ENCODE peak calls at places on chromosomes 7 and 10, in four cellular contexts. S is caudate nucleus, I is psoas muscle, C is H1. R is an unnamed sample.

GRCh38 chr10:14703631-14704001 is 71.1 kb downstream of the FAM107B start:
- DNase-seq in S (no peak), I (no peak), C (no peak), R (no peak)

GRCh38 chr10:1635340-1635739 is 102.0 kb downstream of the ADARB2 start:
- DNase-seq in S (no peak), C (no peak), I (no peak), R (no peak)

GRCh38 chr10:79384773-79385391 is 37.6 kb downstream of the PPIF start:
- DNase-seq in S (no peak), I (peak; percentile 31), C (no peak), R (no peak)

GRCh38 chr7:141227454-141227853 is 153.6 kb downstream of the TMEM178B start:
- DNase-seq in I (no peak), C (no peak), S (no peak), R (no peak)

GRCh38 chr7:151731022-151731441 is 145.9 kb downstream of the PRKAG2 start:
- DNase-seq in I (no peak), S (no peak), C (no peak), R (no peak)

GRCh38 chr10:62794306-62794705 is 10.2 kb upstream of the ADO start:
- DNase-seq in C (no peak), I (no peak), S (no peak), R (no peak)

GRCh38 chr7:38846280-38846679 is 62.7 kb downstream of the VPS41 start:
- DNase-seq in I (no peak), C (no peak), S (no peak), R (no peak)

GRCh38 chr7:8389898-8390642 is 43.3 kb upstream of the NXPH1 start:
- DNase-seq in I (peak; percentile 47), C (peak; percentile 82), S (peak; percentile 46), R (no peak)

GRCh38 chr7:131249483-131249882 is 78.2 kb upstream of the MKLN1 start:
- DNase-seq in I (no peak), S (no peak), C (no peak), R (no peak)

GRCh38 chr10:60236869-60237524 is 152.7 kb downstream of the ANK3 start:
- DNase-seq in C (no peak), S (no peak), I (peak; percentile 51), R (peak; percentile 56)

GRCh38 chr10:75492151-75492550 is 60.7 kb downstream of the LRMDA start:
- DNase-seq in I (no peak), C (no peak), S (no peak), R (no peak)

GRCh38 chr10:96740579-96741281 is 20.4 kb upstream of the PIK3AP1 start:
- DNase-seq in S (no peak), C (no peak), I (peak; percentile 67), R (no peak)

GRCh38 chr10:79982486-79982800 is 33.5 kb upstream of the SFTPD start:
- DNase-seq in I (no peak), C (no peak), S (no peak), R (no peak)

GRCh38 chr7:123557016-123557630 is 495 bp downstream of the NDUFA5 start:
- DNase-seq in S (no peak), I (no peak), C (no peak), R (no peak)

GRCh38 chr10:1109795-1110673 is 53.8 kb downstream of the WDR37 start:
- DNase-seq in I (no peak), C (peak; percentile 81), S (no peak), R (no peak)

GRCh38 chr7:115491744-115492380 is 538.7 kb downstream of the TFEC start:
- DNase-seq in I (no peak), S (no peak), C (no peak), R (no peak)

GRCh38 chr10:77041636-77042258 is 595.9 kb downstream of the KCNMA1 start:
- DNase-seq in S (no peak), I (no peak), C (peak; percentile 35), R (no peak)

GRCh38 chr7:111083423-111083822 is 7.5 kb upstream of the LRRN3 start:
- DNase-seq in C (no peak), I (no peak), S (no peak), R (no peak)

GRCh38 chr7:143924851-143925250 is 10.2 kb upstream of the OR2F2 start:
- DNase-seq in C (no peak), I (no peak), S (no peak), R (no peak)

GRCh38 chr7:42017356-42017986 is 219.5 kb downstream of the GLI3 start:
- DNase-seq in I (no peak), S (no peak), C (no peak), R (no peak)

GRCh38 chr10:123911866-123912265 is 20.3 kb upstream of the CPXM2 start:
- DNase-seq in I (no peak), S (no peak), C (no peak), R (no peak)

GRCh38 chr7:92926697-92927044 is 90.3 kb upstream of the CDK6 start:
- DNase-seq in I (no peak), C (no peak), S (no peak), R (no peak)

GRCh38 chr10:5559642-5560141 is 34.9 kb downstream of the CALML3 start:
- DNase-seq in S (no peak), C (no peak), I (no peak), R (no peak)

GRCh38 chr7:93442478-93443224 is 131.9 kb downstream of the CALCR start:
- DNase-seq in S (no peak), I (no peak), C (peak; percentile 81), R (no peak)

GRCh38 chr10:14838582-14839304 is 637 bp downstream of the HSPA14 start:
- DNase-seq in I (peak; percentile 66), C (peak; percentile 74), S (no peak), R (peak; percentile 86)

GRCh38 chr7:134021861-134022260 is 105.3 kb upstream of the LRGUK start:
- DNase-seq in I (no peak), C (no peak), S (no peak), R (no peak)

GRCh38 chr10:91681361-91682276 is 48.7 kb upstream of the PPP1R3C start:
- DNase-seq in C (no peak), I (no peak), S (peak; percentile 45), R (no peak)

GRCh38 chr7:2024227-2024918 is 208.4 kb downstream of the MAD1L1 start:
- DNase-seq in S (no peak), C (no peak), I (peak; percentile 48), R (peak; percentile 10)

GRCh38 chr10:17981766-17982380 is 30.2 kb downstream of the SLC39A12 start:
- DNase-seq in C (no peak), S (no peak), I (no peak), R (no peak)

GRCh38 chr7:4642468-4643203 is 39.5 kb upstream of the FOXK1 start:
- DNase-seq in I (no peak), S (no peak), C (no peak), R (peak; percentile 50)

GRCh38 chr10:113434950-113435349 is 117.9 kb upstream of the HABP2 start:
- DNase-seq in C (no peak), I (no peak), S (no peak), R (no peak)

GRCh38 chr7:105350906-105351305 is 37.8 kb downstream of the SRPK2 start:
- DNase-seq in I (no peak), S (no peak), C (no peak), R (no peak)

GRCh38 chr7:158740013-158740656 is 35.5 kb upstream of the NCAPG2 start:
- DNase-seq in C (peak; percentile 40), S (no peak), I (no peak), R (no peak)

GRCh38 chr10:129942391-129942790 is 21.7 kb downstream of the EBF3 start:
- DNase-seq in I (peak; percentile 26), C (no peak), S (no peak), R (no peak)

GRCh38 chr7:64874114-64874513 is 29.0 kb upstream of the ZNF273 start:
- DNase-seq in C (no peak), I (no peak), S (no peak), R (no peak)

GRCh38 chr7:83486957-83487356 is 162.0 kb downstream of the SEMA3E start:
- DNase-seq in S (no peak), I (no peak), C (no peak), R (no peak)

GRCh38 chr10:71379118-71379781 is 17.5 kb upstream of the CDH23 start:
- DNase-seq in S (no peak), I (no peak), C (no peak), R (no peak)

R was measured in kidney.